ENCODE peak calls at places on chromosome 15, in eight cellular contexts. O, Z, Y, M, J, W, S and D are unnamed samples.
A peak's percentile ranks its signal among the peaks of the same experiment; 100 is the strongest.

GRCh38 chr15:38226867-38227266 is 25.8 kb upstream of the SPRED1 start:
- DNase-seq in O (no peak), Z (peak; percentile 71), Y (no peak), M (peak; percentile 52), J (no peak), W (no peak), S (no peak), D (peak; percentile 78)

GRCh38 chr15:38224486-38224885 is 28.1 kb upstream of the SPRED1 start:
- DNase-seq in O (no peak), Z (no peak), Y (no peak), M (no peak), J (no peak), W (no peak), S (no peak), D (no peak)

GRCh38 chr15:63086967-63087366 is 34.7 kb upstream of the LACTB start:
- DNase-seq in O (no peak), Z (no peak), Y (no peak), M (no peak), J (no peak), W (no peak), S (no peak), D (no peak)

GRCh38 chr15:57334257-57334656 is 42.0 kb upstream of the CGNL1 start:
- DNase-seq in O (no peak), Z (no peak), Y (no peak), M (no peak), J (no peak), W (no peak), S (no peak), D (no peak)

GRCh38 chr15:52879145-52879544 is 89.0 kb upstream of the ONECUT1 start:
- DNase-seq in O (no peak), Z (no peak), Y (no peak), M (no peak), J (no peak), W (no peak), S (no peak), D (no peak)

GRCh38 chr15:88454231-88454630 is 13.0 kb downstream of the MRPL46 start:
- DNase-seq in O (no peak), Z (no peak), Y (no peak), M (no peak), J (no peak), W (no peak), S (no peak), D (no peak)

GRCh38 chr15:40307421-40308165 is at the start of gene PLCB2:
- DNase-seq in O (peak; percentile 65), Z (peak; percentile 55), Y (no peak), M (no peak), J (peak; percentile 80), W (peak; percentile 18), S (no peak), D (peak; percentile 57)

GRCh38 chr15:56732135-56732880 is 1.0 kb downstream of the ZNF280D start:
- DNase-seq in O (no peak), Z (peak; percentile 12), Y (no peak), M (peak; percentile 34), J (no peak), W (peak; percentile 31), S (no peak), D (no peak)

GRCh38 chr15:65766422-65767263 is 25.4 kb downstream of the DENND4A start:
- DNase-seq in O (no peak), Z (no peak), Y (no peak), M (no peak), J (no peak), W (no peak), S (no peak), D (no peak)

GRCh38 chr15:43771816-43772215 is 5.0 kb downstream of the ELL3 start:
- DNase-seq in O (no peak), Z (no peak), Y (no peak), M (no peak), J (no peak), W (no peak), S (no peak), D (no peak)

GRCh38 chr15:101176625-101177024 is 75.2 kb downstream of the CHSY1 start:
- DNase-seq in O (no peak), Z (no peak), Y (no peak), M (no peak), J (no peak), W (no peak), S (no peak), D (no peak)

GRCh38 chr15:78619022-78619950 is 1.5 kb downstream of the CHRNA3 start:
- DNase-seq in O (no peak), Z (no peak), Y (no peak), M (no peak), J (no peak), W (no peak), S (no peak), D (no peak)

GRCh38 chr15:24966364-24967103 is 11.7 kb downstream of the SNRPN start:
- DNase-seq in O (no peak), Z (no peak), Y (no peak), M (no peak), J (no peak), W (no peak), S (no peak), D (no peak)

GRCh38 chr15:24956131-24956838 is 1.5 kb downstream of the SNRPN start:
- DNase-seq in O (peak; percentile 67), Z (peak; percentile 78), Y (peak; percentile 27), M (peak; percentile 82), J (peak; percentile 68), W (no peak), S (peak; percentile 80), D (peak; percentile 85)

GRCh38 chr15:24962880-24963279 is 8.1 kb downstream of the SNRPN start:
- DNase-seq in O (no peak), Z (no peak), Y (no peak), M (no peak), J (no peak), W (no peak), S (no peak), D (no peak)

GRCh38 chr15:24957691-24958090 is 2.9 kb downstream of the SNRPN start:
- DNase-seq in O (no peak), Z (no peak), Y (no peak), M (no peak), J (no peak), W (no peak), S (no peak), D (no peak)

GRCh38 chr15:24961967-24962366 is 7.2 kb downstream of the SNRPN start:
- DNase-seq in O (no peak), Z (no peak), Y (no peak), M (no peak), J (no peak), W (no peak), S (no peak), D (no peak)
- H3K9me3 ChIP-seq in O (peaks cover 8% of the 10 kb centered on the region), Z (peaks cover 15% of the 10 kb centered on the region), Y (no peaks in the 10 kb centered on the region), M (no peaks in the 10 kb centered on the region), J (peaks cover 13% of the 10 kb centered on the region), W (no peaks in the 10 kb centered on the region), S (peaks cover 7% of the 10 kb centered on the region), D (peaks cover 18% of the 10 kb centered on the region)

DNA sequence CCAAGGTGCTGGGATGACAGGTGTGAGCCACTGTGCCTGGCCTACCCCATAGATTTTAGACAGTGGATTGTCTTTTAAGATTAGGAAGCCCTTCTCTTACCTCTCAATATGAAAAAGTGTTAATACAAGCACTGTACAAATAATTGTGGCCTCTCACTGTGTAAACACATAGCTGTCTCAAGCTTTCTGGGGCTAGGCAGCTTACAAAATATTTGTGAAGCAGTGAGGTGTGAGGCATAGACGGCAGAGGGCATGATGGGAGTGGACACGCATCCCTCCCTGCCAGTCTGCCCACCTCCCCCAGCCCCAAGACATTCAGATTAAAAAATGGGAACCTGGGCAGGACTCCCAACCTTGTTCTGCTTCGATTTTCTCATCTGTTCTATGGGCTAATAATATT is 34.6 kb downstream of the SQOR start:
- DNase-seq in O (no peak), Z (no peak), Y (no peak), M (no peak), J (no peak), W (no peak), S (no peak), D (no peak)
- H3K4me3 ChIP-seq in O (no peak overlapping the region), Z (no peak overlapping the region), Y (no peak overlapping the region), M (no peak overlapping the region), J (no peak overlapping the region), W (no peak overlapping the region), S (no peak overlapping the region), D (no peak overlapping the region)

DNA sequence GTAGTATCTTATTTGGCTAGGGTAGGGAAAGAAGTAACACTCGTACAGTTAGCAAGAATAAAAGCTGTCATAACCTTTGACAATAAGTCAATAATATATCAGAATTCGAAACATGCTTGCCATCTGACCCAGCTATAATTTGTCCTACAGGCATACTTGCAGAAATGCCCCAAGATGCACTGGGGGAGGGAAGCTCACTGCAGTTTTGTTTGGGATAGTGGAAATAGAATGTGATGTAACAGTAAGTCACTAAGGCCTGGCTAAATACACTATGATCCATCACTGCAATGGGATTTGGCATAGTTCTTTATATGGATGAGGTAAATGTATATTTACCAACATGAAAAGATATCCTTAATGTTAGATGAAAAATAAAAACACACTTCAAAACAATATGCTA is 25.5 kb upstream of the TMOD3 start:
- DNase-seq in O (no peak), Z (no peak), Y (no peak), M (no peak), J (no peak), W (no peak), S (no peak), D (no peak)
- H3K9me3 ChIP-seq in O (no peaks in the 10 kb centered on the region), Z (no peaks in the 10 kb centered on the region), Y (no peaks in the 10 kb centered on the region), M (no peaks in the 10 kb centered on the region), J (no peaks in the 10 kb centered on the region), W (no peaks in the 10 kb centered on the region), S (no peaks in the 10 kb centered on the region), D (no peaks in the 10 kb centered on the region)

GRCh38 chr15:75662823-75663519 is 15.3 kb downstream of the SNX33 start:
- DNase-seq in O (no peak), Z (no peak), Y (no peak), M (no peak), J (no peak), W (no peak), S (no peak), D (no peak)

GRCh38 chr15:75661779-75662140 is 14.0 kb downstream of the SNX33 start:
- DNase-seq in O (no peak), Z (no peak), Y (no peak), M (no peak), J (no peak), W (no peak), S (no peak), D (no peak)

GRCh38 chr15:75659928-75660645 is 12.4 kb downstream of the SNX33 start:
- DNase-seq in O (no peak), Z (no peak), Y (no peak), M (no peak), J (no peak), W (no peak), S (no peak), D (no peak)

GRCh38 chr15:75659141-75659771 is 11.5 kb downstream of the SNX33 start:
- DNase-seq in O (no peak), Z (no peak), Y (no peak), M (no peak), J (no peak), W (no peak), S (no peak), D (no peak)

DNA sequence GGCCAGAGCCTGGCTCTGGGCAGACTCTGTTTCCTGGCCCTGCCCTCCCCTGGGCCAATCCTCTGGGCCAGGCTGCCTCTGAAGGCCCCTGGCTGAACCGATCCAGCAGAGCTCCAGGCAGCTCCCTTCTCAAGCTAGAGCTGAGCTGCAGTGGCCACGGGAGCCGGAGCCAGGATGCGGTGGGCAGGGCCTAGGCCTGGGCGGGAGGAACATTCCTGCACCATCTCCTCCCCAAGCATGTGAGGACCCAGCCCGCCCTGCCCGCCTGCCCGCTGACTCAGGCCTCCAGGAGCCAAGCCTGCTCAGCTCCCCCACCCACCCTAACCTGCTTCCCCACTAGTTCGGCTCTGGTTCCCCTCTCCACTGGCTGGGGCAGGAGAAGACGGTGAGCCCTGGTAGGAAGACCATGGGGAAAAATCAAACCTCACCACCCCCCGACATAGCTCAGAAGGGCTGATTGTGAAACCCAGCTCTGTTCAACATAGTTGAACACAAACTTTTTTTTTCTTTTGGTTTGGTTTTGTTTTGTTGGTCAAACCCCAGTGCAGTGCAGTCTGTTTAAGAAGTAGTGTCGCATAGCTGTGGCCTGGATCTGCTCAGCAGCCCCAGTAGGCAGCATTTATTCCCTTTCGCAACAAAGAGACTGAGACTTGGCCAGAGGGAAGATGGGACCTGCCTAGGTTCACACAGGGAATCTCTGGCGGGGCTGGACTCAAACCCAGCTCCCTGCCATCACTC is 13.5 kb downstream of the SNX33 start:
- DNase-seq in O (no peak), Z (peak; percentile 83), Y (no peak), M (peak; percentile 61), J (no peak), W (no peak), S (peak; percentile 89), D (peak; percentile 59)
- H3K4me3 ChIP-seq in O (no peak overlapping the region), Z (no peak overlapping the region), Y (no peak overlapping the region), M (no peak overlapping the region), J (no peak overlapping the region), W (no peak overlapping the region), S (no peak overlapping the region), D (no peak overlapping the region)